ENCODE peak calls at places on chromosome 17, in four cellular contexts. One of them, this sample, is unnamed.

GRCh38 chr17:17730250-17730935 is 49.1 kb downstream of the RAI1 start:
- DNase-seq in glutamatergic neuron: no peak
- DNase-seq in lung: no peak
- DNase-seq in CD8-positive, alpha-beta T cell: no peak
- DNase-seq in this sample: no peak

GRCh38 chr17:74431568-74432483 is at the start of gene GPRC5C:
- DNase-seq in glutamatergic neuron: peak; percentile 67
- DNase-seq in lung: peak; percentile 83
- DNase-seq in CD8-positive, alpha-beta T cell: peak; percentile 9
- DNase-seq in this sample: peak; percentile 81

GRCh38 chr17:63930951-63931575 is 1.1 kb downstream of the CD79B start:
- DNase-seq in glutamatergic neuron: no peak
- DNase-seq in lung: peak; percentile 38
- DNase-seq in CD8-positive, alpha-beta T cell: peak; percentile 63
- DNase-seq in this sample: no peak

GRCh38 chr17:31428111-31428510 is 36.6 kb downstream of the RAB11FIP4 start:
- DNase-seq in glutamatergic neuron: no peak
- DNase-seq in lung: no peak
- DNase-seq in CD8-positive, alpha-beta T cell: no peak
- DNase-seq in this sample: no peak

GRCh38 chr17:68972119-68972704 is 17.0 kb upstream of the ABCA8 start:
- DNase-seq in glutamatergic neuron: no peak
- DNase-seq in lung: no peak
- DNase-seq in CD8-positive, alpha-beta T cell: no peak
- DNase-seq in this sample: no peak

GRCh38 chr17:8991514-8992285 is 26.2 kb upstream of the PIK3R5 start:
- DNase-seq in glutamatergic neuron: peak; percentile 77
- DNase-seq in lung: peak; percentile 64
- DNase-seq in CD8-positive, alpha-beta T cell: peak; percentile 48
- DNase-seq in this sample: peak; percentile 61

GRCh38 chr17:38861399-38861843 is 7.9 kb upstream of the RPL23 start:
- DNase-seq in glutamatergic neuron: no peak
- DNase-seq in lung: no peak
- DNase-seq in CD8-positive, alpha-beta T cell: no peak
- DNase-seq in this sample: no peak

GRCh38 chr17:72394531-72394930 is 273.7 kb downstream of the SOX9 start:
- DNase-seq in glutamatergic neuron: no peak
- DNase-seq in lung: no peak
- DNase-seq in CD8-positive, alpha-beta T cell: no peak
- DNase-seq in this sample: no peak

GRCh38 chr17:61366715-61367413 is 32.8 kb upstream of the TBX2 start:
- DNase-seq in glutamatergic neuron: no peak
- DNase-seq in lung: no peak
- DNase-seq in CD8-positive, alpha-beta T cell: no peak
- DNase-seq in this sample: no peak

GRCh38 chr17:27207073-27207511 is 86.8 kb upstream of the WSB1 start:
- DNase-seq in glutamatergic neuron: no peak
- DNase-seq in lung: no peak
- DNase-seq in CD8-positive, alpha-beta T cell: no peak
- DNase-seq in this sample: no peak

GRCh38 chr17:35577826-35578194 is 561 bp downstream of the PEX12 start:
- DNase-seq in glutamatergic neuron: no peak
- DNase-seq in lung: no peak
- DNase-seq in CD8-positive, alpha-beta T cell: no peak
- DNase-seq in this sample: no peak

GRCh38 chr17:13176436-13176835 is 158.6 kb upstream of the ELAC2 start:
- DNase-seq in glutamatergic neuron: no peak
- DNase-seq in lung: no peak
- DNase-seq in CD8-positive, alpha-beta T cell: no peak
- DNase-seq in this sample: no peak

GRCh38 chr17:7922499-7923289 is 6.6 kb upstream of the RNF227 start:
- DNase-seq in glutamatergic neuron: peak; percentile 92
- DNase-seq in lung: peak; percentile 84
- DNase-seq in CD8-positive, alpha-beta T cell: peak; percentile 77
- DNase-seq in this sample: peak; percentile 80

GRCh38 chr17:78125138-78125913 is 3.2 kb downstream of the TMC6 start:
- DNase-seq in glutamatergic neuron: no peak
- DNase-seq in lung: no peak
- DNase-seq in CD8-positive, alpha-beta T cell: no peak
- DNase-seq in this sample: no peak

DNA sequence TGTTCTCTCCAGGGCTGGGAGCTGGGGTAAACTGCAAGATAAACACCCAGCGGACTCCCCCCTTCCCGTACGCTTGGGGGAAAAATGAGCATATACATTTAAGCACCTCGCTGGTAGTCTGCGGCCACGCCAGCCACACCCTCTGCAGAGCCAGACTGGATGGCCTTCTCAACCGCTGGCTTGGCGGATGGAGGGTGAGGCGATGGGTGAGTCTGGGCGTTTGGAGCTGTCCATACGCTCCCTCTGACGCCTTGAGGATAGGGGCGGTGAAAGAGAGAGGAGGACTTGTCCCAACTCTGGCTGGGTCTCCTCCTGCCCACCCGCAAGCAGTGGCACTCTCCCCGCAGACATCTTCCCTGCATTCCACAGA is 1.0 kb downstream of the ITGA3 start:
- DNase-seq in glutamatergic neuron: no peak
- DNase-seq in lung: no peak
- DNase-seq in CD8-positive, alpha-beta T cell: no peak
- DNase-seq in this sample: no peak
- TF ChIP-seq CTCF in glutamatergic neuron: no peak
- TF ChIP-seq CTCF in lung: no peak
- TF ChIP-seq CTCF in CD8-positive, alpha-beta T cell: no peak
- TF ChIP-seq CTCF in this sample: no peak

GRCh38 chr17:82241183-82241925 is 12.5 kb downstream of the SLC16A3 start:
- DNase-seq in glutamatergic neuron: no peak
- DNase-seq in lung: peak; percentile 80
- DNase-seq in CD8-positive, alpha-beta T cell: no peak
- DNase-seq in this sample: no peak

GRCh38 chr17:82240506-82241182 is 11.8 kb downstream of the SLC16A3 start:
- DNase-seq in glutamatergic neuron: no peak
- DNase-seq in lung: no peak
- DNase-seq in CD8-positive, alpha-beta T cell: no peak
- DNase-seq in this sample: no peak

GRCh38 chr17:82242977-82243647 is 14.3 kb downstream of the SLC16A3 start:
- DNase-seq in glutamatergic neuron: no peak
- DNase-seq in lung: peak; percentile 90
- DNase-seq in CD8-positive, alpha-beta T cell: no peak
- DNase-seq in this sample: no peak

GRCh38 chr17:82242698-82242976 is 13.8 kb downstream of the SLC16A3 start:
- DNase-seq in glutamatergic neuron: no peak
- DNase-seq in lung: no peak
- DNase-seq in CD8-positive, alpha-beta T cell: no peak
- DNase-seq in this sample: no peak

GRCh38 chr17:82241926-82242697 is 13.3 kb downstream of the SLC16A3 start:
- DNase-seq in glutamatergic neuron: no peak
- DNase-seq in lung: no peak
- DNase-seq in CD8-positive, alpha-beta T cell: no peak
- DNase-seq in this sample: no peak
- TF ChIP-seq CTCF in glutamatergic neuron: no peak
- TF ChIP-seq CTCF in lung: no peak
- TF ChIP-seq CTCF in CD8-positive, alpha-beta T cell: no peak
- TF ChIP-seq CTCF in this sample: no peak

GRCh38 chr17:39937462-39937861 is 9.9 kb downstream of the LRRC3C start:
- DNase-seq in glutamatergic neuron: no peak
- DNase-seq in lung: no peak
- DNase-seq in CD8-positive, alpha-beta T cell: no peak
- DNase-seq in this sample: no peak

GRCh38 chr17:39939031-39939430 is 11.5 kb downstream of the LRRC3C start:
- DNase-seq in glutamatergic neuron: no peak
- DNase-seq in lung: no peak
- DNase-seq in CD8-positive, alpha-beta T cell: no peak
- DNase-seq in this sample: no peak

GRCh38 chr17:39938140-39938869 is 10.8 kb downstream of the LRRC3C start:
- DNase-seq in glutamatergic neuron: no peak
- DNase-seq in lung: no peak
- DNase-seq in CD8-positive, alpha-beta T cell: no peak
- DNase-seq in this sample: no peak

GRCh38 chr17:39942076-39942475 is 14.5 kb downstream of the LRRC3C start:
- DNase-seq in glutamatergic neuron: no peak
- DNase-seq in lung: no peak
- DNase-seq in CD8-positive, alpha-beta T cell: no peak
- DNase-seq in this sample: no peak

GRCh38 chr17:39939588-39940419 is 12.3 kb downstream of the LRRC3C start:
- DNase-seq in glutamatergic neuron: no peak
- DNase-seq in lung: no peak
- DNase-seq in CD8-positive, alpha-beta T cell: no peak
- DNase-seq in this sample: no peak
- TF ChIP-seq CTCF in glutamatergic neuron: no peak
- TF ChIP-seq CTCF in lung: no peak
- TF ChIP-seq CTCF in CD8-positive, alpha-beta T cell: no peak
- TF ChIP-seq CTCF in this sample: peak; percentile 39

GRCh38 chr17:6415616-6416015 is 19.3 kb downstream of the AIPL1 start:
- DNase-seq in glutamatergic neuron: no peak
- DNase-seq in lung: no peak
- DNase-seq in CD8-positive, alpha-beta T cell: no peak
- DNase-seq in this sample: no peak

GRCh38 chr17:6421700-6422604 is 13.0 kb downstream of the AIPL1 start:
- DNase-seq in glutamatergic neuron: peak; percentile 91
- DNase-seq in lung: peak; percentile 78
- DNase-seq in CD8-positive, alpha-beta T cell: peak; percentile 68
- DNase-seq in this sample: peak; percentile 75

GRCh38 chr17:6422654-6423241 is 12.2 kb downstream of the AIPL1 start:
- DNase-seq in glutamatergic neuron: no peak
- DNase-seq in lung: no peak
- DNase-seq in CD8-positive, alpha-beta T cell: no peak
- DNase-seq in this sample: no peak

GRCh38 chr17:6423931-6424330 is 11.0 kb downstream of the AIPL1 start:
- DNase-seq in glutamatergic neuron: no peak
- DNase-seq in lung: no peak
- DNase-seq in CD8-positive, alpha-beta T cell: no peak
- DNase-seq in this sample: no peak

DNA sequence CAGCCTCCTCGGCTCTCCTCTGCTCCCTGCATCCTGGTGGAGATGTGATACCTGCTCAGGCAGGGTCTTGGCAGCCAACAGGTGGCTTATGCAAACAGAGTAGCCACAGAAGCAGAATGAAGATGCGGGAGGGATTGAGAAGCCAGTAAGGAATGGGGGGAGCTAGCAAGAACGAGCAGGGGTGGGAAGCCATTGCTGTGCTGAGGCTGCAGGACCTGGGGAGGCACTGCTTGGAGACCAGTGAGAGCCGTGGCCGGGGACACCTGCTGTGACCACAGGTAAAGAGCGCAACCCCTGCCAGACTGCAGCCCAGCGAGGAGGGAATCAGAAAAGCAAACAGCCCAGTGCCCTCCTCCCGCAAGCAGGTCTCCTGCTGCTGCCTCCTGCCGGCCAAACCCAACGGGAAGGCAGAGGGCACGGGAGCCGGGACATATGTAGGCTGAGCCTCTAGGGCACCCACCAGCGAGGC is 14.7 kb downstream of the AIPL1 start:
- DNase-seq in glutamatergic neuron: peak; percentile 68
- DNase-seq in lung: no peak
- DNase-seq in CD8-positive, alpha-beta T cell: no peak
- DNase-seq in this sample: peak; percentile 38
- TF ChIP-seq CTCF in glutamatergic neuron: peak; percentile 50
- TF ChIP-seq CTCF in lung: no peak
- TF ChIP-seq CTCF in CD8-positive, alpha-beta T cell: no peak
- TF ChIP-seq CTCF in this sample: peak; percentile 55

DNA sequence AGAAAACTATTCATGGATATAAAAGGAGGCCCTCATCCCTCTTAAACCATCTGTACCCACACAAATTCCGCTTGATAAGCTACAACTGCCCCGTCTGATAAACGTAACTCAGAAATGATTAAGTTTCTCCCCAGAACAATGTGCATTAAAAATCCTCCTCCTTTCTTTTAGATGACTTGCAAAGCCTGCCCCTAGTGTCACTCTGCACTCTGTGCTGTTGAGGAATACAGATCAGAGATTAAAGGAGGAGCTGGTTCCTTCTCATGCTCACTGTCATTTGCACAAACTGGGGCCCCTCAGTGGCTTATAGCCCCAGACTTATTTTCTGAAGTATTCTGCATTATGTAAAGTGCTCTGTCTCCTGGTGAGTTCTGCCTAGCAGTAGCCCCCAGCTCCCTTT is 33.3 kb downstream of the CDRT15 start:
- DNase-seq in glutamatergic neuron: no peak
- DNase-seq in lung: no peak
- DNase-seq in CD8-positive, alpha-beta T cell: no peak
- DNase-seq in this sample: no peak
- TF ChIP-seq CTCF in glutamatergic neuron: no peak
- TF ChIP-seq CTCF in lung: no peak
- TF ChIP-seq CTCF in CD8-positive, alpha-beta T cell: peak; percentile 63
- TF ChIP-seq CTCF in this sample: peak; percentile 35

This sample was measured in progenitor cell of endocrine pancreas.